ENCODE peak calls at places on chromosome X, in five cellular contexts. C, M, L, F and J are unnamed samples.

GRCh38 chrX:46325312-46325877 is 219.8 kb downstream of the ZNF674 start:
- DNase-seq in C (no peak), M (no peak), L (no peak), F (no peak), J (no peak)

GRCh38 chrX:148634591-148634990 is 134.2 kb downstream of the AFF2 start:
- DNase-seq in C (no peak), M (no peak), L (no peak), F (no peak), J (peak; percentile 49)

GRCh38 chrX:139776614-139777013 is 68.6 kb upstream of the MCF2 start:
- DNase-seq in C (no peak), M (no peak), L (no peak), F (no peak), J (no peak)

GRCh38 chrX:154378059-154378798 is 866 bp upstream of the EMD start:
- DNase-seq in C (peak; percentile 89), M (peak; percentile 70), L (peak; percentile 44), F (peak; percentile 68), J (no peak)

GRCh38 chrX:28205126-28205525 is 223.9 kb upstream of the DCAF8L1 start:
- DNase-seq in C (no peak), M (no peak), L (no peak), F (no peak), J (no peak)

GRCh38 chrX:80388206-80388605 is 32.0 kb upstream of the TENT5D start:
- DNase-seq in C (no peak), M (no peak), L (no peak), F (no peak), J (no peak)

GRCh38 chrX:45794323-45794994 is 593.8 kb upstream of the DIPK2B start:
- DNase-seq in C (no peak), M (no peak), L (no peak), F (no peak), J (no peak)

GRCh38 chrX:19063030-19063429 is 59.2 kb downstream of the ADGRG2 start:
- DNase-seq in C (no peak), M (no peak), L (no peak), F (no peak), J (no peak)

GRCh38 chrX:70087857-70088256 is 25.6 kb downstream of the OTUD6A start:
- DNase-seq in C (no peak), M (peak; percentile 50), L (no peak), F (no peak), J (peak; percentile 90)